ENCODE peak calls at places on chromosomes 3 and 15, in six cellular contexts. M is heart right ventricle; N is IMR-90; L is CD8-positive, alpha-beta memory T cell; V is cardiac muscle cell; P is fibroblast of lung. I is an unnamed sample. For H3K36me3 and H3K4me1, the result is how much of the 10 kb centered on the place peaks cover.

GRCh38 chr3:72595376-72595775 is 252.9 kb downstream of the SHQ1 start:
- DNase-seq in M (no peak), N (no peak), L (no peak), V (no peak), P (no peak), I (no peak)

GRCh38 chr3:57029924-57030323 is 30.5 kb upstream of the SPATA12 start:
- DNase-seq in M (no peak), N (no peak), L (no peak), V (peak), P (no peak), I (no peak)

GRCh38 chr15:80404057-80404718 is at the start of gene ARNT2:
- DNase-seq in M (peak), N (peak), L (no peak), V (peak), P (no peak), I (peak)

GRCh38 chr15:53384417-53384816 is 375.0 kb downstream of the WDR72 start:
- DNase-seq in M (no peak), N (no peak), L (no peak), V (no peak), P (no peak), I (peak)

GRCh38 chr3:183188895-183189462 is 26.4 kb upstream of the LAMP3 start:
- DNase-seq in M (peak), N (no peak), L (no peak), V (peak), P (no peak), I (no peak)

GRCh38 chr3:99012051-99012450 is 110.6 kb upstream of the DCBLD2 start:
- DNase-seq in M (no peak), N (peak), L (no peak), V (no peak), P (peak), I (no peak)

GRCh38 chr3:55812403-55813013 is 325.4 kb upstream of the WNT5A start:
- DNase-seq in M (no peak), N (no peak), L (no peak), V (no peak), P (no peak), I (no peak)

GRCh38 chr15:34065941-34066340 is 26.9 kb upstream of the AVEN start:
- DNase-seq in M (no peak), N (no peak), L (no peak), V (no peak), P (no peak), I (no peak)

GRCh38 chr3:116103868-116104530 is 341.3 kb downstream of the LSAMP start:
- DNase-seq in M (no peak), N (no peak), L (no peak), V (no peak), P (no peak), I (no peak)

GRCh38 chr3:123635220-123635619 is 50.4 kb upstream of the HACD2 start:
- DNase-seq in M (no peak), N (peak), L (no peak), V (no peak), P (no peak), I (no peak)

GRCh38 chr3:170469151-170470062 is 50.7 kb downstream of the CLDN11 start:
- DNase-seq in M (no peak), N (peak), L (no peak), V (peak), P (peak), I (no peak)

GRCh38 chr3:53103566-53104296 is 26.5 kb downstream of the RFT1 start:
- DNase-seq in M (no peak), N (peak), L (no peak), V (no peak), P (no peak), I (no peak)

GRCh38 chr3:18556503-18556902 is 131.4 kb upstream of the SATB1 start:
- DNase-seq in M (no peak), N (no peak), L (peak), V (no peak), P (no peak), I (no peak)

GRCh38 chr15:53472210-53472609 is 287.3 kb downstream of the WDR72 start:
- DNase-seq in M (no peak), N (no peak), L (no peak), V (no peak), P (no peak), I (no peak)

GRCh38 chr15:57495037-57495436 is 96.7 kb upstream of the MYZAP start:
- DNase-seq in M (no peak), N (no peak), L (no peak), V (no peak), P (no peak), I (no peak)

GRCh38 chr3:124168271-124168670 is 176.3 kb upstream of the ROPN1 start:
- DNase-seq in M (peak), N (peak), L (no peak), V (no peak), P (no peak), I (no peak)

GRCh38 chr3:48451270-48451669 is 4.7 kb downstream of the ATRIP start:
- DNase-seq in M (no peak), N (no peak), L (no peak), V (no peak), P (no peak), I (no peak)

GRCh38 chr3:172582712-172583111 is 59.5 kb upstream of the TNFSF10 start:
- DNase-seq in M (no peak), N (peak), L (no peak), V (no peak), P (peak), I (no peak)

GRCh38 chr15:29470794-29471193 is 201.2 kb upstream of the NSMCE3 start:
- DNase-seq in M (no peak), N (no peak), L (no peak), V (no peak), P (no peak), I (peak)

GRCh38 chr15:25378501-25378901 is 60.3 kb downstream of the UBE3A start:
- DNase-seq in M (no peak), N (peak), L (no peak), V (no peak), P (no peak), I (no peak)
- H3K36me3 ChIP-seq in M (under half), N (under half), L (under half), V (under half), P (under half), I (under half)

GRCh38 chr3:147940846-147941245 is 531.7 kb downstream of the ZIC1 start:
- DNase-seq in M (no peak), N (no peak), L (no peak), V (no peak), P (no peak), I (no peak)

GRCh38 chr3:147940400-147940799 is 531.2 kb downstream of the ZIC1 start:
- DNase-seq in M (no peak), N (no peak), L (no peak), V (no peak), P (peak), I (no peak)

GRCh38 chr3:147943265-147943945 is 534.2 kb downstream of the ZIC1 start:
- DNase-seq in M (no peak), N (peak), L (no peak), V (no peak), P (peak), I (no peak)

GRCh38 chr3:147941984-147942383 is 532.8 kb downstream of the ZIC1 start:
- DNase-seq in M (no peak), N (no peak), L (no peak), V (no peak), P (no peak), I (no peak)

GRCh38 chr3:147945968-147946519 is 536.9 kb downstream of the ZIC1 start:
- DNase-seq in M (peak), N (peak), L (no peak), V (peak), P (peak), I (peak)
- H3K27ac ChIP-seq in M (peak), N (peak), L (no peak), V (no peak), P (peak), I (no peak)

GRCh38 chr3:43288366-43288765 is 2.0 kb downstream of the SNRK start:
- DNase-seq in M (no peak), N (peak), L (peak), V (no peak), P (peak), I (no peak)
- H3K4me1 ChIP-seq in M (half or more), N (under half), L (half or more), V (under half), P (under half), I (under half)

GRCh38 chr15:75902129-75902557 is 1.5 kb upstream of the FBXO22 start:
- DNase-seq in M (peak), N (no peak), L (no peak), V (peak), P (no peak), I (no peak)
- H3K36me3 ChIP-seq in M (under half), N (under half), L (under half), V (under half), P (under half), I (under half)

GRCh38 chr3:151816091-151816604 is 2.2 kb downstream of the AADAC start:
- DNase-seq in M (no peak), N (peak), L (no peak), V (no peak), P (peak), I (no peak)
- H3K27ac ChIP-seq in M (no peak), N (no peak), L (no peak), V (no peak), P (no peak), I (peak)

GRCh38 chr3:105847452-105847851 is 21.4 kb downstream of the CBLB start:
- DNase-seq in M (no peak), N (no peak), L (no peak), V (no peak), P (no peak), I (no peak)

GRCh38 chr3:105847865-105848264 is 20.9 kb downstream of the CBLB start:
- DNase-seq in M (no peak), N (no peak), L (no peak), V (no peak), P (no peak), I (no peak)

GRCh38 chr3:105850593-105850992 is 18.2 kb downstream of the CBLB start:
- DNase-seq in M (no peak), N (no peak), L (peak), V (no peak), P (no peak), I (no peak)

GRCh38 chr3:105846809-105847208 is 22.0 kb downstream of the CBLB start:
- DNase-seq in M (no peak), N (no peak), L (no peak), V (no peak), P (no peak), I (no peak)

GRCh38 chr3:105848821-105849220 is 20.0 kb downstream of the CBLB start:
- DNase-seq in M (no peak), N (no peak), L (no peak), V (no peak), P (no peak), I (no peak)
- H3K4me1 ChIP-seq in M (half or more), N (under half), L (half or more), V (under half), P (under half), I (under half)

GRCh38 chr15:41713047-41713446 is 52.8 kb downstream of the MGA start:
- DNase-seq in M (peak), N (peak), L (no peak), V (no peak), P (peak), I (no peak)

GRCh38 chr15:41716864-41717263 is 56.7 kb downstream of the MGA start:
- DNase-seq in M (no peak), N (no peak), L (no peak), V (no peak), P (no peak), I (no peak)

GRCh38 chr15:41714291-41714690 is 54.1 kb downstream of the MGA start:
- DNase-seq in M (no peak), N (no peak), L (no peak), V (no peak), P (no peak), I (no peak)
- H3K36me3 ChIP-seq in M (under half), N (under half), L (under half), V (under half), P (under half), I (under half)

GRCh38 chr3:46353639-46354410 is at the start of gene CCR2:
- DNase-seq in M (no peak), N (no peak), L (no peak), V (no peak), P (no peak), I (no peak)
- H3K27ac ChIP-seq in M (no peak), N (no peak), L (no peak), V (no peak), P (no peak), I (no peak)

I was measured in pancreas.